ENCODE peak calls at places on chromosome 11, in seven cellular contexts. B, O, N, Z, V, A and L are unnamed samples.

GRCh38 chr11:68959465-68960298 is 21.1 kb downstream of the MRGPRD start:
- DNase-seq in B (no peak), O (no peak), N (no peak), Z (no peak), V (no peak), A (no peak), L (no peak)

GRCh38 chr11:65777241-65777640 is 3.5 kb downstream of the AP5B1 start:
- DNase-seq in B (no peak), O (no peak), N (no peak), Z (no peak), V (no peak), A (no peak), L (no peak)

GRCh38 chr11:62372871-62373270 is 35.6 kb downstream of the ASRGL1 start:
- DNase-seq in B (no peak), O (peak), N (no peak), Z (no peak), V (no peak), A (no peak), L (no peak)

GRCh38 chr11:118200901-118201680 is 23.7 kb downstream of the JAML start:
- DNase-seq in B (no peak), O (peak), N (no peak), Z (no peak), V (no peak), A (no peak), L (no peak)

GRCh38 chr11:13939952-13940610 is 22.4 kb upstream of the SPON1 start:
- DNase-seq in B (no peak), O (no peak), N (peak), Z (no peak), V (no peak), A (no peak), L (peak)

GRCh38 chr11:132068556-132068955 is 698.1 kb downstream of the NTM start:
- DNase-seq in B (no peak), O (no peak), N (no peak), Z (no peak), V (no peak), A (no peak), L (no peak)

GRCh38 chr11:13308704-13309103 is 31.1 kb downstream of the BMAL1 start:
- DNase-seq in B (no peak), O (peak), N (no peak), Z (no peak), V (no peak), A (no peak), L (no peak)

GRCh38 chr11:9664276-9665171 is 647 bp downstream of the SWAP70 start:
- DNase-seq in B (peak), O (peak), N (no peak), Z (peak), V (peak), A (peak), L (peak)

GRCh38 chr11:69539416-69540117 is 58.1 kb downstream of the LINC01488 start:
- DNase-seq in B (no peak), O (no peak), N (no peak), Z (peak), V (no peak), A (no peak), L (no peak)

GRCh38 chr11:3001496-3001895 is 9.4 kb upstream of the NAP1L4 start:
- DNase-seq in B (no peak), O (no peak), N (no peak), Z (no peak), V (no peak), A (no peak), L (no peak)

GRCh38 chr11:67248653-67249052 is 17.6 kb upstream of the GRK2 start:
- DNase-seq in B (no peak), O (no peak), N (no peak), Z (peak), V (no peak), A (no peak), L (peak)

GRCh38 chr11:105367129-105367528 is 227.6 kb upstream of the CARD18 start:
- DNase-seq in B (no peak), O (no peak), N (no peak), Z (no peak), V (no peak), A (no peak), L (no peak)